ENCODE peak calls at places on chromosomes 12 and 14, in five cellular contexts. S is PC-9, T is nephron progenitor cell, F is GM12865, I is mucosa of descending colon. C is an unnamed sample.

GRCh38 chr12:116544656-116545055 is 14.5 kb upstream of the MAP1LC3B2 start:
- DNase-seq in I (no peak), F (no peak), S (no peak), T (no peak), C (no peak)

GRCh38 chr12:123139926-123140674 is 10.8 kb downstream of the PITPNM2 start:
- DNase-seq in S (peak; percentile 62), I (no peak), T (peak; percentile 34), F (no peak), C (no peak)

GRCh38 chr14:69043007-69043444 is 63.9 kb upstream of the ACTN1 start:
- DNase-seq in T (no peak), S (peak; percentile 21), F (no peak), I (peak; percentile 66), C (no peak)

GRCh38 chr12:89245090-89245489 is 107.2 kb downstream of the DUSP6 start:
- DNase-seq in S (no peak), I (no peak), F (no peak), T (no peak), C (peak; percentile 62)

GRCh38 chr12:46212108-46212982 is 56.5 kb downstream of the SLC38A1 start:
- DNase-seq in T (no peak), F (no peak), S (no peak), I (no peak), C (no peak)

GRCh38 chr14:65080954-65081747 is 21.2 kb downstream of the MAX start:
- DNase-seq in F (no peak), I (peak; percentile 75), T (no peak), S (no peak), C (no peak)

GRCh38 chr14:102317564-102318248 is 1.8 kb upstream of the ZNF839 start:
- DNase-seq in T (no peak), I (no peak), S (peak; percentile 65), F (peak; percentile 70), C (peak; percentile 77)

GRCh38 chr14:20690848-20691640 is 2.5 kb downstream of the ANG start:
- DNase-seq in I (no peak), S (peak; percentile 53), F (peak; percentile 73), T (peak; percentile 39), C (peak; percentile 47)

GRCh38 chr12:55019784-55020183 is at the start of gene NEUROD4:
- DNase-seq in S (no peak), I (no peak), T (peak; percentile 86), F (peak; percentile 25), C (peak; percentile 36)

GRCh38 chr12:6965026-6965661 is 5.3 kb downstream of the PHB2 start:
- DNase-seq in S (peak; percentile 88), I (peak; percentile 92), T (peak; percentile 88), F (peak; percentile 94), C (peak; percentile 92)

GRCh38 chr12:51923506-51924365 is 16.4 kb downstream of the ACVRL1 start:
- DNase-seq in T (peak; percentile 73), S (no peak), I (peak; percentile 77), F (peak; percentile 34), C (peak; percentile 73)

GRCh38 chr14:53979141-53979673 is 22.6 kb upstream of the BMP4 start:
- DNase-seq in T (peak; percentile 28), S (peak; percentile 58), F (no peak), I (no peak), C (no peak)

GRCh38 chr12:20646239-20646827 is 48.8 kb upstream of the SLCO1C1 start:
- DNase-seq in S (no peak), F (peak; percentile 29), I (no peak), T (no peak), C (no peak)

GRCh38 chr12:114834621-114835020 is 150.6 kb upstream of the TBX3 start:
- DNase-seq in I (no peak), F (no peak), T (no peak), S (no peak), C (no peak)

GRCh38 chr12:123936471-123936870 is 36.2 kb downstream of the CCDC92 start:
- DNase-seq in T (no peak), F (no peak), S (no peak), I (no peak), C (no peak)

GRCh38 chr14:81435048-81435577 is 35.0 kb upstream of the STON2 start:
- DNase-seq in S (no peak), I (no peak), F (no peak), T (no peak), C (no peak)

GRCh38 chr14:104101086-104101621 is 15.7 kb downstream of the ASPG start:
- DNase-seq in F (no peak), T (peak; percentile 3), S (no peak), I (peak; percentile 76), C (no peak)

GRCh38 chr14:105312973-105313372 is 1.6 kb upstream of the PACS2 start:
- DNase-seq in T (no peak), F (no peak), I (no peak), S (no peak), C (no peak)

GRCh38 chr12:113480336-113480688 is 8.6 kb upstream of the LHX5 start:
- DNase-seq in T (no peak), I (no peak), S (no peak), F (no peak), C (no peak)

GRCh38 chr14:75022655-75023054 is 19.9 kb downstream of the EIF2B2 start:
- DNase-seq in S (peak; percentile 56), T (peak; percentile 9), I (no peak), F (peak; percentile 11), C (peak; percentile 26)

GRCh38 chr14:61492474-61492873 is 171.1 kb downstream of the PRKCH start:
- DNase-seq in F (no peak), T (no peak), S (peak; percentile 42), I (no peak), C (peak; percentile 23)

GRCh38 chr14:61491876-61492440 is 170.6 kb downstream of the PRKCH start:
- DNase-seq in T (no peak), F (no peak), I (no peak), S (no peak), C (no peak)

GRCh38 chr14:61491224-61491623 is 169.8 kb downstream of the PRKCH start:
- DNase-seq in T (no peak), F (no peak), S (peak; percentile 71), I (no peak), C (no peak)

GRCh38 chr14:61493996-61494395 is 172.6 kb downstream of the PRKCH start:
- DNase-seq in I (no peak), F (no peak), T (no peak), S (no peak), C (no peak)

DNA sequence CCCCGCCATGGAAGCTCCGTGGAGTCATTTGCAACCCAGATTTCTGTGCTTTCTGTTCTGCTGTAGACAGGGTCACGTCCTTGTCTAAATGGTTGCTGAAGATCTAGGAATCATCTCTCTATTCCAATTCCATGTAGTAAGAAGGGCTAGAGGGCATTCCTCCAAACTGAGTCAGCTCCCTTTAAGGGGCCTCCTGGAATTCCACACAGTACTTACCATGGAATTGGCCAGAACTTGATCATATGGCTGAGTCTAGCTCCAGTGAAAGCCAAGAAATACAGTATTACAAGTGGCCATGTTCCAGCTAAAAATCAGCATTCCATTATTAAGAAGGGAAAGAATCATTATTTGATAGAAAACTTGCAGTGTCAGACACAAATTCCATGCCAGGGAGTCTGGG is 171.9 kb downstream of the PRKCH start:
- DNase-seq in T (no peak), I (no peak), F (no peak), S (no peak), C (no peak)
- TF ChIP-seq CTCF in T (no peak), I (no peak), F (no peak), S (no peak), C (no peak)

GRCh38 chr12:132489602-132490239 is at the start of gene FBRSL1:
- DNase-seq in S (peak; percentile 61), F (peak; percentile 93), T (peak; percentile 96), I (peak; percentile 96), C (peak; percentile 94)
- TF ChIP-seq CTCF in S (no peak), F (no peak), T (no peak), I (no peak), C (no peak)

DNA sequence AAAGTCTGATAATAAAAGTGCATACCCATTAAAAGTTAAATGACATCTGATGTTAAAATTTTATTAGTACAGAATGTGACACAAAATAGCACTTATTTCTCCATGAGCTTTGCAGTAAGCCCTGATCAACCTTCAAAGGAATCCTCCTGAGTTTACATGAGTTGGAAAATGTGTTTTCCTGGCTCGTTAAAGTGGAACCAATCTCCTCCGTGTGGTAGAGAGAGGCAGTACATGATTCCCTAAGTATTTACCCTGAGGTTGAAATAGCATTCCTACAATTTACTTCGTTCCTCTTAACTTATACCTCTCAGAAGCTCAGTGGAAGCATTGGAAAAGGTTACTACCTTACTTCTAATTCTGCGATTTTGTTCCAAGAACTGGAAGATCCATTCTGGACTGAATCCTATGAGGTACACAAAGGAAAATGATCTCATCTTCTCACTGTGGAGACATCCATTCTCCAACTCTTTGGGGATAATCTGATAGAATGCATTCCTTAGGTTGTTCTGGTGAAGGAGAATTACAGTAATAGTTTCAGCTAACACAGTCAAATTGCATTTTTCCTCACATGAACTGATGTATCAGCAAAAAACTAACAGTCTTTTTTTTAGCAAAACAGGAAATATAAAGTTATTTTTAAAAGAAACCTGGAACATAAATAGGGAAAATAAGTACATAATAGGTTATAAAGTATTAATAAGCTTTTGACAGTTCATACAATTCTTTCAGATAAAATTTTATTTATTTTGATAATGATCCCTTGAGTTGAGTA is 475.6 kb downstream of the PDZRN4 start:
- DNase-seq in I (no peak), S (no peak), F (no peak), T (no peak), C (no peak)
- TF ChIP-seq CTCF in I (no peak), S (peak; percentile 44), F (peak; percentile 2), T (peak; percentile 53), C (no peak)

DNA sequence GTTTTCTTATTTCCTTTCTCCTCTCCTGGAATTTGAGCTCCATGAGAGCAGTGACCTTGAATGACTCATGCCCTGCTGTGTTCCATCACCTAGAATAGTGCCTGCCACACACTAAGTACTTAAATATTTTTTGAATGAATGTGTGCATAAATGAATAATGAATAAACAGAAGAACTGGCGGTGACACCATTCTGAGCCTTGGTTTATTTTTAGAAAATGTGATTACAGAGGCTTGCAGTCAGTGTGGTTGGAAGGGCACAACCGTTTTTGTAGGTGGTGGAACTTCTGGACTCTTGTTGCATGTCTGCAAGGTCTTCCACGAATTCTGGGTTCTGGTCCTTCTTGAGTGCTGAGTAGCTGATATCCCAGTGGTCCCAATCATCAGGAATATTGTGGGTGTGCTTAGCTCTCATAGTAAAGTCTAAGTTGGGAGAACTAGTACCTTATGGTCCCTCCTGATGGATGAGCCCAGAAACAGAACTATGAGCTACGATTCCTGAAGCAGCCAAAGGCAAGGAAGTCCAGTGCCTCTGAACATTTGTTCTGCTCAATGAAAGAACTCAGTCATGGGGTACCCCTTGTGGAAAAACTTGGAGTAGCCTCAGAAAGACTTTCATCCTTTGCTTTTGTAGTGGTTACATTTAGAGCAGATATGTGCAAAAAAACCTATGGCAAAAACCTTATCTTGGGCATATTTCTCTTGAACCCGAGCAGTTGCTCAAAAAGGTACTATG is 28.8 kb upstream of the BHLHE41 start:
- DNase-seq in S (peak; percentile 97), F (no peak), I (no peak), T (no peak), C (no peak)
- TF ChIP-seq CTCF in S (peak; percentile 43), F (no peak), I (no peak), T (no peak), C (no peak)

DNA sequence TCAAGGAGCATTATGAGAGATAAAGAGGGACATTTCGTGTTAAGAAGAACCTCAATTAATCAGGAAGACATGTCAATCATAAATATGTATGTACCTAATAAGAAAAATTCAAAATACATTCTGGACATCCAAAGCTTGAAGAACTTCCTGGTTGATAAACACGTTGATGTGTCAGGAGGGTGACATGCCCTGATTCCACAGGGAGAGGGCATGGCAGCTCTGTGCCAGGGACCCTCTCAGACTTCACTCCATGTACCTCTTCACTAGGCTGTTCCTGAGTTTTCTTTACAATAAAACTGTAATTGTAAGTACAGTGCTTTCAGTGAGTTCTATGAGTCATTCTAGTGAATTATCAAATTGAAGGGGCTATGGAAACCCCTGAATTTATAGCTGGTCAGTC is 163.5 kb downstream of the CFAP54 start:
- DNase-seq in S (no peak), F (no peak), I (no peak), T (no peak), C (no peak)
- TF ChIP-seq CTCF in S (no peak), F (no peak), I (no peak), T (no peak), C (no peak)

GRCh38 chr12:120106151-120106550 is 10.4 kb downstream of the RAB35 start:
- DNase-seq in F (no peak), I (no peak), S (no peak), T (no peak), C (no peak)
- TF ChIP-seq CTCF in F (no peak), I (no peak), S (no peak), T (no peak), C (no peak)